ENCODE peak calls at places on chromosomes 16 and 17, in four cellular contexts. Z is K562, C is GM12878, J is HepG2. Q is an unnamed sample.

GRCh38 chr17:28151001-28151400 is 108.5 kb downstream of the NLK start:
- DNase-seq in Z (no peak), C (no peak), J (no peak), Q (peak)

GRCh38 chr17:81130385-81131288 is 34.7 kb upstream of the PVALEF start:
- DNase-seq in Z (no peak), C (no peak), J (peak), Q (no peak)

GRCh38 chr17:47739150-47739549 is 6.1 kb downstream of the TBX21 start:
- DNase-seq in Z (no peak), C (no peak), J (no peak), Q (no peak)

GRCh38 chr17:34205401-34205800 is 49.7 kb upstream of the CCL2 start:
- DNase-seq in Z (no peak), C (no peak), J (no peak), Q (no peak)

GRCh38 chr16:89412811-89413210 is 77.5 kb downstream of the ANKRD11 start:
- DNase-seq in Z (peak), C (no peak), J (peak), Q (peak)

GRCh38 chr17:78375401-78376079 is 2.9 kb upstream of the PGS1 start:
- DNase-seq in Z (no peak), C (no peak), J (peak), Q (no peak)

GRCh38 chr16:53523971-53524548 is 21.1 kb upstream of the AKTIP start:
- DNase-seq in Z (no peak), C (no peak), J (no peak), Q (peak)

GRCh38 chr16:49494386-49495150 is 121.0 kb downstream of the C16orf78 start:
- DNase-seq in Z (no peak), C (no peak), J (no peak), Q (no peak)

GRCh38 chr16:14529010-14529669 is 100.9 kb downstream of the PARN start:
- DNase-seq in Z (peak), C (peak), J (peak), Q (peak)

GRCh38 chr17:74690409-74690825 is 22.3 kb downstream of the CD300LF start:
- DNase-seq in Z (no peak), C (no peak), J (no peak), Q (no peak)

GRCh38 chr17:71899317-71899716 is 221.5 kb upstream of the SOX9 start:
- DNase-seq in Z (no peak), C (no peak), J (no peak), Q (no peak)

GRCh38 chr17:2952174-2952845 is 111.1 kb downstream of the OR1D5 start:
- DNase-seq in Z (no peak), C (no peak), J (peak), Q (no peak)

GRCh38 chr17:1485311-1485747 is 7.2 kb downstream of the MYO1C start:
- DNase-seq in Z (peak), C (no peak), J (peak), Q (peak)

GRCh38 chr16:56614549-56614991 is 6.2 kb downstream of the MT2A start:
- DNase-seq in Z (no peak), C (no peak), J (peak), Q (no peak)

GRCh38 chr16:10979717-10980601 is 35.6 kb downstream of the CLEC16A start:
- DNase-seq in Z (no peak), C (no peak), J (peak), Q (no peak)

GRCh38 chr16:81489547-81490267 is 45.1 kb downstream of the CMIP start:
- DNase-seq in Z (no peak), C (no peak), J (no peak), Q (no peak)

GRCh38 chr17:75481194-75482059 is 25.0 kb downstream of the TMEM94 start:
- DNase-seq in Z (no peak), C (no peak), J (no peak), Q (no peak)

GRCh38 chr16:59067207-59067606 is 333.1 kb upstream of the GOT2 start:
- DNase-seq in Z (no peak), C (no peak), J (no peak), Q (no peak)

GRCh38 chr17:44314869-44315661 is 6.7 kb downstream of the RUNDC3A start:
- DNase-seq in Z (peak), C (no peak), J (no peak), Q (peak)

GRCh38 chr17:43696891-43697290 is 35.2 kb upstream of the MEOX1 start:
- DNase-seq in Z (no peak), C (no peak), J (no peak), Q (no peak)

GRCh38 chr16:83615553-83615952 is 192.2 kb upstream of the HSBP1 start:
- DNase-seq in Z (no peak), C (no peak), J (no peak), Q (no peak)

GRCh38 chr17:47934856-47935255 is 6.5 kb upstream of the PNPO start:
- DNase-seq in Z (no peak), C (no peak), J (no peak), Q (no peak)

GRCh38 chr16:60776311-60776710 is 1259.9 kb downstream of the CDH8 start:
- DNase-seq in Z (no peak), C (no peak), J (no peak), Q (no peak)

GRCh38 chr17:31318298-31319190 is 2.9 kb downstream of the EVI2A start:
- DNase-seq in Z (peak), C (peak), J (no peak), Q (no peak)

GRCh38 chr17:35313875-35314409 is 59.5 kb downstream of the SLFN11 start:
- DNase-seq in Z (no peak), C (no peak), J (no peak), Q (peak)

GRCh38 chr16:718389-718788 is 2.6 kb upstream of the ANTKMT start:
- DNase-seq in Z (no peak), C (no peak), J (no peak), Q (no peak)

GRCh38 chr16:27355610-27356009 is 41.8 kb downstream of the IL4R start:
- DNase-seq in Z (peak), C (no peak), J (peak), Q (no peak)

GRCh38 chr16:53744449-53744848 is 40.5 kb downstream of the FTO start:
- DNase-seq in Z (no peak), C (no peak), J (peak), Q (no peak)

GRCh38 chr17:35748323-35748960 is 4.6 kb downstream of the GAS2L2 start:
- DNase-seq in Z (no peak), C (no peak), J (no peak), Q (peak)

GRCh38 chr16:19316846-19317245 is 31.3 kb downstream of the CLEC19A start:
- DNase-seq in Z (no peak), C (no peak), J (no peak), Q (no peak)

GRCh38 chr17:61492759-61493526 is 40.7 kb downstream of the TBX4 start:
- DNase-seq in Z (no peak), C (no peak), J (peak), Q (no peak)

GRCh38 chr16:13343981-13344380 is 442.6 kb downstream of the SHISA9 start:
- DNase-seq in Z (no peak), C (no peak), J (no peak), Q (no peak)

GRCh38 chr17:73429440-73430164 is 117.8 kb upstream of the CDC42EP4 start:
- DNase-seq in Z (peak), C (peak), J (peak), Q (peak)

GRCh38 chr16:4461250-4462085 is 13.0 kb downstream of the NMRAL1 start:
- DNase-seq in Z (peak), C (no peak), J (peak), Q (peak)

GRCh38 chr16:81778861-81779539 is at the start of gene PLCG2:
- DNase-seq in Z (peak), C (no peak), J (no peak), Q (peak)

DNA sequence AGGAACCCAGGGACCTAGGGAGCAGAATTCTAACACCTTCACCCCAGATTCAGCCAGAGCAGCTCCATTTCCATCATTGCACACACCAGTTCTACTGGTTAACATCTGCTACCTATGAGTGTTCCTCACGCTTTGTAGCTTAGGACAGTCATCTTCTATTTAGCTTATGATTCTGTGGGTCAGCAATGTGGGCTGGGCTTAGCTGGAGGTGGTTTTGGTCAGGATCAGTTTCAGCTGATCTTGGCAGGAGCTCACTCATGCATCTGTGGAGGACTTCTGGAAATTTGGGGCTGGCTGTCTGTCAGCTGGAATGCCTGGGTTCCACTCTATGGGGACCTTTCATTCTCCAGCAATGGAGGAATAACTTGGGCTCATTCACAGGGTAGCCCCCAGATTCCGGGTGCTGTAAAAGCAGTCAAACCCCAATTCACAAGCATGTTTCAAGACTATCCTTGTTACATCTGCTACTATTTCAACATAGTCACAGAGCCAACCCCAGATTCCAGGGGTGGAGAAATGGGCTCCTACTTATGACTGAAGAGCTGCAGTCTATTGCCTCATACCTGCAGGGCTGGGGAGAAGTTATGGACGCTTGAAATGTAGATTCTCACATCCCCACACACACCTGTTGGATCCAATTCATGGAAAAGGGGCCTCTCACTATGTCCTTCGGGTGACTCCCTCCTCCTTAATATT is 3.4 kb upstream of the HP start:
- DNase-seq in Z (no peak), C (no peak), J (no peak), Q (no peak)
- TF ChIP-seq NFIC in Z (no peak), C (no peak), J (no peak), Q (no peak)

GRCh38 chr16:88357306-88358032 is 25.3 kb upstream of the ZNF469 start:
- DNase-seq in Z (no peak), C (no peak), J (no peak), Q (peak)
- TF ChIP-seq NFIC in Z (no peak), C (no peak), J (no peak), Q (no peak)

DNA sequence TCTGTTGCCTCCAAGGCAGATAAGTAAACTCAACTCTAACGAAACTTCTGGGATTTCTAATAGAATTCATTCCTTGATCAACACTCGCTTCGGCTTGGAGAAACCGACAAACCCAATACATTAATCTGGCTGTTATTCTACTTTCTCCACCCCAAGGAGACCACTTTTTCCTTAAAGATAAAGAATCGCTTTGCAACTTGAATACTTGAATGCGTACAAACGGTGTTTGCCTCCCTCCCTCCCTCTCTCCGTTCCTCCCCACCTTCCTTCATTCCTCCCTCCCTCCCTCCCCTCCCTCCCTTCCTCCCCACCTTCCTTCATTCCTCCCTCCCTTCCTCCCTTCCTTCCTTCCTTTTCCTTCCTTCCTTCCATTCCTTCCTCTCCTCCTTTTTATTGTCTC is 432.6 kb downstream of the HAPSTR1 start:
- DNase-seq in Z (no peak), C (no peak), J (no peak), Q (no peak)
- TF ChIP-seq NFIC in Z (no peak), C (no peak), J (no peak), Q (no peak)

GRCh38 chr17:33154869-33155455 is 138.1 kb downstream of the ASIC2 start:
- DNase-seq in Z (no peak), C (no peak), J (no peak), Q (no peak)
- TF ChIP-seq NFIC in Z (no peak), C (no peak), J (no peak), Q (no peak)

GRCh38 chr16:84735846-84736586 is 36.2 kb downstream of the USP10 start:
- DNase-seq in Z (no peak), C (no peak), J (peak), Q (peak)

GRCh38 chr16:84738255-84739038 is 38.6 kb downstream of the USP10 start:
- DNase-seq in Z (peak), C (peak), J (peak), Q (peak)

GRCh38 chr16:84737658-84738057 is 37.9 kb downstream of the USP10 start:
- DNase-seq in Z (no peak), C (no peak), J (no peak), Q (no peak)

GRCh38 chr16:84739349-84740124 is 39.7 kb downstream of the USP10 start:
- DNase-seq in Z (no peak), C (no peak), J (peak), Q (no peak)

GRCh38 chr16:84737192-84737591 is 37.4 kb downstream of the USP10 start:
- DNase-seq in Z (no peak), C (no peak), J (no peak), Q (no peak)
- TF ChIP-seq NFIC in Z (no peak), C (no peak), J (no peak), Q (no peak)

DNA sequence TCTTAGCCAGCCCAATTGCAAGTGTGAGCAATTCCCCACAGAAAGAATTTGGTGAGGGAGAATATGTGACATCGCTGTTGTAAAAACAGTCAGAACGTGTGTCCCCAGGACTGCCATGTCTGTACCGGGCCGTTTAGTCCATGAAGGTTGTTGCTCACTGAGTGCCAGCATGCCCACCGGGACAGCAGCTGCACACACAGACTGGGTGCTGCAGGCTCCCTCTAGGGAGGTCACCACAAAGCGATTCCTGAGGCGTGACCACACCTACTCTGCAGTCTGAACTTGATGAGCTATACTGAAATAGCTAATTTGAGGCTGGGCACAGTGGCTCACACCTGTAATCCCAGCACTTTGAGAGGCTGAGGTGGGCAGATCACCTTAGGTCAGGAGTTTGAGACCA is 44.1 kb upstream of the ADORA2B start:
- DNase-seq in Z (no peak), C (peak), J (no peak), Q (no peak)
- TF ChIP-seq NFIC in Z (no peak), C (no peak), J (no peak), Q (no peak)

GRCh38 chr17:41052594-41052993 is 2.4 kb downstream of the KRTAP2-2 start:
- DNase-seq in Z (no peak), C (no peak), J (no peak), Q (no peak)
- TF ChIP-seq NFIC in Z (no peak), C (no peak), J (no peak), Q (no peak)

GRCh38 chr16:48408688-48409087 is 23.5 kb upstream of the SIAH1 start:
- DNase-seq in Z (peak), C (no peak), J (no peak), Q (no peak)
- TF ChIP-seq NFIC in Z (peak), C (no peak), J (no peak), Q (peak)